ENCODE peak calls at places on chromosome 3, in six cellular contexts. I is A549, J is ovary, F is SK-N-SH, R is K562, S is stomach. W is an unnamed sample. For H3K9me3 and H3K4me1, the result is how much of the 10 kb centered on the place peaks cover.

GRCh38 chr3:134656211-134656800 is 5.5 kb upstream of the KY start:
- DNase-seq in R (no peak), J (no peak), F (no peak), S (no peak), I (no peak), W (no peak)

GRCh38 chr3:175193815-175194518 is 334.8 kb downstream of the NAALADL2 start:
- DNase-seq in J (no peak), I (no peak), R (no peak), S (no peak), F (no peak), W (no peak)

GRCh38 chr3:45655906-45656305 is 33.3 kb upstream of the SACM1L start:
- DNase-seq in I (no peak), R (no peak), S (no peak), F (no peak), J (no peak), W (no peak)

GRCh38 chr3:128491900-128492352 is 1.1 kb downstream of the GATA2 start:
- DNase-seq in I (no peak), R (no peak), J (no peak), S (no peak), F (no peak), W (peak)

GRCh38 chr3:13461169-13462124 is 18.7 kb upstream of the HDAC11 start:
- DNase-seq in R (peak), S (peak), I (peak), F (peak), J (peak), W (no peak)

GRCh38 chr3:39038165-39038564 is 13.6 kb downstream of the SCN11A start:
- DNase-seq in F (no peak), J (no peak), R (no peak), S (no peak), I (no peak), W (no peak)

GRCh38 chr3:72346526-72346926 is 501.7 kb downstream of the SHQ1 start:
- DNase-seq in J (no peak), I (no peak), F (no peak), S (no peak), R (no peak), W (peak)

GRCh38 chr3:55655544-55655943 is 168.4 kb upstream of the WNT5A start:
- DNase-seq in S (no peak), F (no peak), R (no peak), J (no peak), I (no peak), W (no peak)

GRCh38 chr3:132083583-132084372 is 49.0 kb upstream of the CPNE4 start:
- DNase-seq in F (no peak), J (no peak), I (peak), R (no peak), S (no peak), W (no peak)

GRCh38 chr3:37751967-37752660 is 109.6 kb upstream of the CTDSPL start:
- DNase-seq in J (no peak), R (no peak), S (no peak), I (no peak), F (no peak), W (no peak)

GRCh38 chr3:30855390-30855789 is 39.1 kb downstream of the GADL1 start:
- DNase-seq in J (no peak), S (no peak), F (peak), R (no peak), I (no peak), W (no peak)

GRCh38 chr3:59970384-59970783 is 920.6 kb upstream of the CFAP20DC start:
- DNase-seq in R (no peak), S (no peak), F (no peak), J (no peak), I (no peak), W (no peak)

GRCh38 chr3:129618186-129618820 is 11.8 kb upstream of the PLXND1 start:
- DNase-seq in S (no peak), F (no peak), I (no peak), J (no peak), R (no peak), W (peak)

GRCh38 chr3:65955792-65956477 is 82.8 kb downstream of the MAGI1 start:
- DNase-seq in J (no peak), S (no peak), I (peak), F (no peak), R (no peak), W (no peak)

GRCh38 chr3:51398595-51399310 is 7.7 kb downstream of the RBM15B start:
- DNase-seq in R (no peak), J (no peak), I (no peak), F (no peak), S (no peak), W (no peak)
- TF ChIP-seq EP300 in R (no peak), J (no peak), I (no peak), F (no peak), S (no peak), W (no peak)

DNA sequence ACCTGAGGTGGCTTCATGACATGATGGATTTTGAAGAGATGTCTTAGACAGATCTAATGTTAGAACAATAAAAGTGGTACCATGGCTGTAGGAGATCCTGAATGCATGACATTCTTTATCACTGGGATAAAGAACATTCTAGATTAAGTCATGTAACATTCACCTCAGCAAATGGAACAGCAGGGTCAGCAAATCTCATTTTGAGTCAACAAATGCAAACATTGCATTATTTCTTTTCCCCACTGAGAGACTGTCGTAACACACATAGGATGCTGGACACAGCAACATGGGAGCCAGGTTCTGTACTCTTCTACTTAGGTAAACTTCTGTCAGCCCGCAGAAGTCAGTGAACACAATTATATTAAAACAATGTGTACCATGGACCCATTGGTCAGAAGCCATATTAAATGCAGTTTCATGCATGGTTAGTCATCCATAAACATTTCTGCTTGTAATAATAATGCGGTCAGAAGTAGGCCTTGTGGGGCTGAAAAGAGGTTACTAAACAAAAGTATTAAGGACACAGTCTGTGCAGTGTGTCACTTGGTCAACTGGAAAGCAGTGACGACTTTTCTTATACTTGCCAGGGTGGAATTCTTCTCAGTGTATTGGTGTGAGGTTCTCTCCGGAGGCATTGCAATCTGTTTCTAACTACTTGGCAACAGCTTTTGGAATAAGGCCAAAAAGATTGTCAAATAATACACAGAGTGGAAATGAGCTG is 46.6 kb downstream of the CHL1 start:
- DNase-seq in I (no peak), S (no peak), F (no peak), J (no peak), R (no peak), W (no peak)
- H3K9me3 ChIP-seq in I (under half), S (under half), F (under half), J (under half), R (under half), W (under half)

DNA sequence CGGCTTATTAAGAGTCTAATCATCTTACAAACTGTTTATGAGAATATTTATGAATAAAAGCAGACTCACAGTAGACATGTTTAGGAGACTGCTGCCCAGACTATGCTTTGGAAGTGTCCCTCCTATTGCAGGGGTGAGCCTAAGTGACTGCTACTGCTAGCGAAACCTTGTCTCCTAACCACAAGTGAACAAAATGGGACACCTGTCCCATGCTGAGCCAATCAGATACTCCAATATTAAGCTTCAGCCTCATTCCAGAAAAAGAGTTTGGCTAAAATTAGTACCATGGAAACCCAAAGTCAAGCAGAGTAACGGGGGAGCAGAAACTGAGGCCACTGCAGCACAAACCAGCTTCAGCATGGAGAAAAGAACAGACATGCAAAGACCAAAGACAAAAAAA is 4.6 kb downstream of the DENND6A start:
- DNase-seq in R (no peak), J (no peak), S (no peak), I (no peak), F (no peak), W (no peak)
- H3K4me1 ChIP-seq in R (under half), J (under half), S (under half), I (under half), F (under half), W (half or more)

GRCh38 chr3:115787818-115788217 is 164.5 kb downstream of the GAP43 start:
- DNase-seq in S (no peak), R (no peak), F (no peak), I (no peak), J (no peak), W (no peak)

GRCh38 chr3:115785782-115786181 is 162.5 kb downstream of the GAP43 start:
- DNase-seq in R (no peak), J (no peak), F (no peak), S (no peak), I (no peak), W (no peak)

GRCh38 chr3:115789480-115789879 is 166.2 kb downstream of the GAP43 start:
- DNase-seq in J (no peak), I (no peak), F (no peak), S (no peak), R (no peak), W (no peak)

GRCh38 chr3:115790759-115791158 is 167.4 kb downstream of the GAP43 start:
- DNase-seq in I (peak), S (no peak), R (peak), F (peak), J (no peak), W (no peak)

DNA sequence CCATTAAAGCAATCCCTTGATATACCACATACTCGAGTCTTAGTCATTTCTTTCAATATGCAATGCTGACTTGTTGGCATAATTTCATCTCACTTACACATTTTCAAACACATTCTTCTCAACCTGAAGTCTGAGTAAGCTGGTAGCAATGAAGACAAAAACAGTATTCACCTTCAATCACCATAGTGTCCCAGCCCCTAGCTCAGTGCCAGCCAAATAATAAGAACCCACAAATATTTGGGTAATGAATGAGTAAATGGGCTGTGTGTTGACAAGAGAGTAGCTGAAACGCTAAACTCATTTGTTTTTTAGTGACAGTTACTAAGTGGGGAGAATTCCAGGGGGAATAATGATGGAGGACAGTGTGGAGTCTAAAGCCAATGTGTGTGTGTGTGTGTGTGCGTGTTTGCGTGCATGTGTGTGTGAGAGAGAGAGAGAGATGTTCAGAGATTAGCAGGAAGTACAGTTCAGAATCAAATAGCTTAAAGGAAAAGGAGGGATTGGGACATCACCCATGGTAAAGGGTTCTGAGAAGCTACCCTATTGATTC is 165.7 kb downstream of the GAP43 start:
- DNase-seq in R (no peak), F (no peak), J (no peak), I (peak), S (no peak), W (no peak)
- TF ChIP-seq EP300 in R (no peak), F (peak), J (no peak), I (no peak), S (no peak), W (no peak)